ENCODE peak calls at places on chromosomes 1 and 21, in six cellular contexts. T, Z, J, I, O and B are unnamed samples.

GRCh38 chr1:232965124-232965911 is 14.9 kb downstream of the NTPCR start:
- DNase-seq in O (no peak), I (no peak), J (no peak), Z (no peak), T (no peak), B (no peak)

GRCh38 chr1:156618853-156619581 is at the start of gene HAPLN2:
- DNase-seq in Z (no peak), J (no peak), T (no peak), I (no peak), O (no peak), B (no peak)

GRCh38 chr1:234863596-234863995 is 253.6 kb upstream of the IRF2BP2 start:
- DNase-seq in T (no peak), I (no peak), J (no peak), Z (peak), O (no peak), B (peak)

GRCh38 chr1:24929876-24930702 is at the start of gene RUNX3:
- DNase-seq in T (no peak), Z (no peak), J (no peak), I (no peak), O (no peak), B (peak)

GRCh38 chr1:10306435-10306834 is 92.4 kb upstream of the PGD start:
- DNase-seq in Z (no peak), O (no peak), J (no peak), T (no peak), I (no peak), B (no peak)

GRCh38 chr1:228259951-228260350 is 52.1 kb downstream of the OBSCN start:
- DNase-seq in T (no peak), O (no peak), J (no peak), Z (no peak), I (no peak), B (no peak)

GRCh38 chr1:23922321-23922943 is 9.3 kb upstream of the CNR2 start:
- DNase-seq in J (no peak), T (no peak), Z (no peak), I (no peak), O (no peak), B (no peak)

GRCh38 chr1:43783096-43783670 is 75.8 kb downstream of the ST3GAL3 start:
- DNase-seq in Z (no peak), I (no peak), O (no peak), J (no peak), T (no peak), B (no peak)

GRCh38 chr1:15501208-15502032 is 22.6 kb downstream of the CASP9 start:
- DNase-seq in I (no peak), T (peak), Z (no peak), J (no peak), O (peak), B (no peak)

DNA sequence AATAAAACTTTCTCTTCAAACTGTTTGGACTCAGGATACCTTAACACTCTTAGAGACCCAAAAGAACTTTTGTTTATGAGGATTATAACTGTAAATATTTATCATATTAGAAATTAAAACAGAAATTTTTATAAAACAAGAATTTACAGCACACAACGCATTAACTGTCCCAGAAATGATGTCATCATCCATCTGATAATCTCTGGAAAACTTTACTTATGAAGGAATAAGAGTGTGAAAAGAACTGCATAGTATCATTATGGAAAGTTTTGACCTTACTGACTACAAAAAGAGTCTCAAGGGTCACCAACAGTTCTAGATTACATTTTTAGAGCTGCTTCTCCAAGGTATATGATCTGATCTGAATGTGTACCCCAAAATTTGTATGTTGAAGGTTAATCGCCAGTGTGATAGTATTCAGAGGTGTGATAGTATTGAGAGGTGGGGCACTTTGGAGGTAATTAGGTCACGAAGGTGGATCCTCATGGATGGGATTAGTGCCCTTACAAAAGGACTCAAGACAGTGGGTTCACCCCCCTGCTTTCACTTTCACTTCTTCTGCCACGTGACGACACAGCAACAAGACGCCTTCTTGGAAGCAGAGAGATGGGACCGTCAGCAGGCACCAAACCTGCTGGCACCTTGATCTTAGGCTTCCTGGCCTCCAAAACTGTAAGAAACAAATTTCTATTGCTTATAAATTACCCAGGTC is 95.7 kb upstream of the NR5A2 start:
- DNase-seq in Z (no peak), T (no peak), J (no peak), O (no peak), I (no peak), B (no peak)
- H3K4me3 ChIP-seq in Z (peak), T (no peak), J (peak), O (peak), I (peak), B (no peak)

DNA sequence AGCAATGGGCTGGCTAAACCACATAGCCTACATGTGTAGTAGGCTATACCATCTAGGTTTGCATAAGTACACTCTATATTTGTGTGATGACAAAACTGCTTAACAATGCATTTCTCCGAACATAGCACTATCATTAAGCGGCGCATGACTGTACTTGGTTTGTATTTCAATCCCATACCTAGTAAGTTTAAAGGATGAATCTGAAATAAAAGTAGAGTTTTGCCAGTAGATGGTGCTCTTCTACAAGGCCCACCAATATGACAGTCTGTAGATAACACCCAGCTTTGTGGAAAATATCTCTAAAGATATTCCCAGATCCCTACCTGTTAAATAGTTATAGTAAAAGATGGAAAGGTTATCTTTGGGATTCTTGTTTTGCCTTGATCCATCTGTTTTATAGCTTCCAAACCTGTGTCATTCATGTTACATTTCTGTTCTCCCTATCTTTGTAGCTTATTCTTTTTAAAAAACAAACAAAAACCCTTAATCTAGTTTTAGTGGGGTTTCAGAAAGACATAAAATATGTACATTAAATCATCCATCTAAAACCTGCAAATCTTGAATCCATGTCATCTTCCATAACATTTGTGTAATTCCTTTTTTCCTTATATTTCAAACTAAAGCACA is 33.9 kb upstream of the ASPM start:
- DNase-seq in Z (no peak), J (peak), T (peak), O (no peak), I (no peak), B (no peak)
- TF ChIP-seq CTCF in Z (peak), J (peak), T (peak), O (peak), I (peak), B (peak)

DNA sequence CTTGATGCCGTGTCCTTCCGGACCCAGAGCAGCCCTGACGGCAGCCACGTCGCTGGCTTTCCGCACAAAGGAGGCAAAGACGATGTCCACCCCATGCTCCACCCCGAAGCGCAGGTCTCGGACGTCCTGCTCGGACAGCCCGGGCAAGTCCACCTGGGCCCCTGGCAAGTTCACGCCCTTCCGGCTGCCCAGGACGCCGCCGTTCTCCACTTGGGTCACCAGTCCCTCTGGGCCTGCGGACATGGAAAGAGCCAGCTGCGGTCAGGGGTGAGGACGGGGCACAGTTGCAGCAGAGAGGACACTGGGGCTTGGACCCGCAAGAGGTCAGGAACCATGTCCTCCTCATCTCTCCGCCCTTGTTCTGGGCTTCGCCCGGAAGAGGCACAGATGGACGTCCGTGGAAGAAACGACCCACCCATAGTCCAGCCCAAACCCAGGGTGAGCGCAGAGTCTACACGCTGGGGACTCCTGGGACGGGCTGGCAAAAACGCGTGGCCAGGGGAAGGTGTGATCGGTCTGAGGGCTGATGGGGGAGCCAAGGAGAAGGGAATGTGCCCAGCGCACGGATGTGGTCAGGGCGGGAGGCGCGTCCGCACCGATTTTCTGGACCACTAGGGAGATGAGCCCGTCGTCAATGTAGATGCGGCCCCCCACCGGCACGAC is 6.6 kb downstream of the PKLR start:
- DNase-seq in T (no peak), Z (no peak), J (no peak), O (no peak), I (no peak), B (no peak)
- H3K4me3 ChIP-seq in T (no peak), Z (peak), J (no peak), O (peak), I (peak), B (peak)

GRCh38 chr1:3898994-3899775 is 887 bp downstream of the C1orf174 start:
- DNase-seq in T (no peak), I (no peak), Z (no peak), J (no peak), O (no peak), B (no peak)
- TF ChIP-seq CTCF in T (peak), I (no peak), Z (no peak), J (peak), O (no peak), B (no peak)

DNA sequence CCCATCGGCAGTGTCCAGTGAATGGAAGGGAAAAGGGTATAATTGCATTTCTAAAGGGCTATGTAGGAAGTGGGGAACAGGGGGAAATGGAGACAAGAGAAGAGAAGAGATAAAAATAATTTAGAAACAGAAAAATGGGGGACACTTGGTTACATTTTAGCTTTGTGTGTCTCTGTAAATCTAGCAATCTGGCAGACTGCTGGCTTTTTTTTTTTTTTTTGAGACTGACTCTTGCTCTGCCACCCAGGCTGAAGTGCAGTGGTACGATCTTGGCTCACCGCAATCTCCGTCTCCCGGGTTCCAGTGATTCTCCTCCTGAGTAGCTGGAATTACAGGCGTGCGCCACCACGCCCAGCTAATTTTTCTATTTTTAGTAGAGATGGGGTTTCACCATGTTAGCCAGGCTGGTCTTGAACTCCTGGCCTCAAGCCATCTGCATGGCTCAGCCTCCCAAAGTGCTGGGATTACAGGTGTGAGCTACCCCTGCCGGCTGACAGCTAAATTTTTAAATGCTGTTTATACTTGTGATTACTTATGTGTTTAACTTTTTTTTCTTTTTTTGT is 53.4 kb downstream of the AGPAT3 start:
- DNase-seq in Z (no peak), J (no peak), O (no peak), I (no peak), T (no peak), B (no peak)
- H3K4me3 ChIP-seq in Z (no peak), J (no peak), O (no peak), I (no peak), T (no peak), B (no peak)

GRCh38 chr1:189851806-189852367 is 625.8 kb downstream of the BRINP3 start:
- DNase-seq in O (no peak), J (no peak), T (peak), I (no peak), Z (no peak), B (no peak)

GRCh38 chr1:189847613-189848012 is 630.1 kb downstream of the BRINP3 start:
- DNase-seq in Z (no peak), O (no peak), T (no peak), J (no peak), I (no peak), B (no peak)
- TF ChIP-seq CTCF in Z (no peak), O (no peak), T (no peak), J (no peak), I (no peak), B (no peak)

GRCh38 chr1:8629241-8630091 is 188.0 kb downstream of the RERE start:
- DNase-seq in O (no peak), J (peak), I (no peak), T (no peak), Z (no peak), B (no peak)
- H3K4me3 ChIP-seq in O (no peak), J (no peak), I (no peak), T (no peak), Z (no peak), B (no peak)

DNA sequence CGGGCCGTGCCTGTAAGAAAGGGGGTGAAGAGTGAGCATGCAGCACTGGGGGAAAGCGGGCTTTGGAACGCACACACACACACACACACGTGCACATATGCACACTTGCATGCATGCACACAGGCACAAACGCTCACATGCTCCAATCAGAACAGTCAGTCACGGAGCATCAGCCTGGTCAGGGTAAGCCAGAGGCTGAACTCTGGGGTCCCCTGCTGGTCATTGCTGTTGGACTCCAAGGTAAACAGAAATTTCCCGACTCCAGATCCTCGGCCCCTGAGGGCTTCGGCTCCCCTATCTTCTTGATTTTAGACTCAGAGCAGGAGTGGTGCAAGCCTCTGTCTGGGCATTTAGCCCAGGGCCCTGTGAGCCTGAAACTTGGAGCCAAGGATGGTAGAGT is 54.2 kb downstream of the SYT2 start:
- DNase-seq in Z (no peak), I (no peak), O (no peak), J (no peak), T (no peak), B (no peak)
- TF ChIP-seq CTCF in Z (no peak), I (no peak), O (peak), J (peak), T (peak), B (no peak)

GRCh38 chr1:246020231-246020954 is 486.7 kb downstream of the SMYD3 start:
- DNase-seq in O (no peak), I (no peak), T (no peak), Z (no peak), J (no peak), B (no peak)
- H3K4me3 ChIP-seq in O (no peak), I (no peak), T (no peak), Z (no peak), J (no peak), B (no peak)